ENCODE peak calls at places on chromosomes 1 and 21, in eight cellular contexts. R is left ventricle myocardium inferior, U is adrenal gland, E is Karpas-422, I is thoracic aorta, M is IMR-90, Y is endodermal cell, J is Panc1. P is an unnamed sample.
A peak's percentile ranks its signal among the peaks of the same experiment; 100 is the strongest.

GRCh38 chr1:24266398-24266941 is 52.7 kb upstream of the GRHL3 start:
- DNase-seq in M (peak; percentile 73), Y (peak; percentile 67), I (no peak), U (no peak), E (no peak), R (no peak), J (peak; percentile 30), P (no peak)

GRCh38 chr1:32394890-32395415 is 712 bp upstream of the BSDC1 start:
- DNase-seq in R (no peak), M (peak; percentile 25), Y (no peak), J (no peak), I (no peak), E (no peak), U (no peak), P (no peak)

GRCh38 chr1:150545486-150546032 is 3.6 kb upstream of the ADAMTSL4 start:
- DNase-seq in U (no peak), I (no peak), J (no peak), E (no peak), Y (peak; percentile 58), M (no peak), R (no peak), P (no peak)

GRCh38 chr1:192225713-192226112 is 67.5 kb downstream of the RGS18 start:
- DNase-seq in J (no peak), I (no peak), M (peak; percentile 86), Y (no peak), R (no peak), E (no peak), U (no peak), P (no peak)

GRCh38 chr1:213513006-213513405 is 462.0 kb downstream of the RPS6KC1 start:
- DNase-seq in U (no peak), I (no peak), E (no peak), J (no peak), M (no peak), Y (peak; percentile 69), R (no peak), P (no peak)

GRCh38 chr1:38125016-38125415 is 78.4 kb upstream of the POU3F1 start:
- DNase-seq in M (no peak), E (no peak), R (no peak), I (no peak), U (no peak), Y (peak; percentile 32), J (no peak), P (no peak)

GRCh38 chr1:26305667-26306289 is 658 bp downstream of the UBXN11 start:
- DNase-seq in J (no peak), U (no peak), Y (no peak), R (no peak), I (no peak), E (peak; percentile 82), M (no peak), P (no peak)

GRCh38 chr1:60280256-60280655 is 206.7 kb upstream of the C1orf87 start:
- DNase-seq in M (no peak), R (no peak), Y (no peak), I (no peak), J (no peak), U (no peak), E (no peak), P (peak; percentile 12)

GRCh38 chr1:65431111-65431705 is 10.7 kb downstream of the LEPR start:
- DNase-seq in E (peak; percentile 78), M (peak; percentile 55), Y (no peak), J (no peak), U (no peak), R (no peak), I (no peak), P (no peak)

GRCh38 chr21:44932366-44933181 is 7.3 kb upstream of the SLX9 start:
- DNase-seq in U (no peak), M (no peak), Y (peak; percentile 65), E (peak; percentile 83), I (no peak), R (peak; percentile 58), J (no peak), P (no peak)

GRCh38 chr1:154814106-154814505 is 56.0 kb downstream of the KCNN3 start:
- DNase-seq in U (no peak), J (no peak), M (no peak), I (no peak), Y (no peak), E (no peak), R (no peak), P (no peak)

GRCh38 chr21:44708213-44708865 is 3.0 kb downstream of the TSPEAR start:
- DNase-seq in J (no peak), Y (peak; percentile 73), M (no peak), I (no peak), R (no peak), E (no peak), U (no peak), P (peak; percentile 50)

GRCh38 chr1:192557841-192558595 is 17.6 kb upstream of the RGS1 start:
- DNase-seq in M (peak; percentile 66), Y (no peak), U (no peak), R (no peak), E (no peak), J (no peak), I (no peak), P (no peak)

GRCh38 chr1:14570514-14570913 is 28.0 kb upstream of the KAZN start:
- DNase-seq in R (no peak), M (peak; percentile 23), E (no peak), U (no peak), I (no peak), J (no peak), Y (no peak), P (no peak)

GRCh38 chr1:113170519-113170918 is 97.5 kb downstream of the LRIG2 start:
- DNase-seq in U (no peak), R (no peak), Y (no peak), I (no peak), M (no peak), J (no peak), E (no peak), P (no peak)

GRCh38 chr1:25425098-25426085 is 4.8 kb upstream of the RHCE start:
- DNase-seq in E (peak; percentile 26), M (peak; percentile 33), J (no peak), Y (no peak), U (no peak), R (no peak), I (no peak), P (no peak)

GRCh38 chr1:225449261-225449660 is 21.4 kb upstream of the LBR start:
- DNase-seq in U (no peak), R (no peak), Y (peak; percentile 28), M (no peak), J (no peak), E (no peak), I (no peak), P (no peak)

GRCh38 chr21:8989261-8989882 is 1532.0 kb upstream of the TPTE start:
- DNase-seq in R (no peak), E (peak; percentile 41), Y (no peak), M (no peak), J (peak; percentile 69), I (no peak), U (no peak), P (no peak)
- H3K9me3 ChIP-seq in R (peaks cover 14% of the 10 kb centered on the region), E (peaks cover 54% of the 10 kb centered on the region), Y (peaks cover 60% of the 10 kb centered on the region), M (peaks cover 47% of the 10 kb centered on the region), J (no peaks in the 10 kb centered on the region), I (no peaks in the 10 kb centered on the region), U (no peaks in the 10 kb centered on the region), P (peaks cover 9% of the 10 kb centered on the region)

DNA sequence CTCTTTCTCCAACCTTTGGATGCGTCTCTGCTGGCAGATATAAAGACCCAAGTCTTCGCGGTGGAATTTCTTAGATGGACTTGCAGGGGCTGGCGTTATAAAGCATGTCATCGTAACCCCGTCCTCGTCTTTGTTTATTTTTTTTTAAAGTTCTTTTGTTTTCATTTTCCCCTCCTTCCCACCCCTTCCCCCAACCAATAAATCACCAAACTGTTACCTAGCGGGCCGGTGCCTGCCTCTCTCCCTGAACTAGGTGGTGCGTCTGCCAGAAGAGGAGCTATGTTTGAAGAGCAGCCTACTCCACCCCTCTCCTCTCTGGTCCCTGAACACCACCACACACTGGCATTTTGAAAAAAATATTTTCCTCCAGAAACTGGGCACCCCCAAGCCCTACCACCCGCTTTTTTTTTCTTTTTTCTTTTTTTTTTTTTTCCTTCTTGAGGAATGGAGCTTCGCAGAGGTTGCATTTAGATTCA is at the start of gene CACNA1E:
- DNase-seq in R (no peak), U (no peak), J (no peak), Y (no peak), M (no peak), E (no peak), I (no peak), P (no peak)
- H3K4me3 ChIP-seq in R (peak within 1 kb of the TSS; percentile 35), U (no peak within 1 kb of the TSS), J (peak within 1 kb of the TSS; percentile 22), Y (peak within 1 kb of the TSS; percentile 82), M (no peak within 1 kb of the TSS), E (no peak within 1 kb of the TSS), I (peak within 1 kb of the TSS; percentile 28), P (no peak within 1 kb of the TSS)

DNA sequence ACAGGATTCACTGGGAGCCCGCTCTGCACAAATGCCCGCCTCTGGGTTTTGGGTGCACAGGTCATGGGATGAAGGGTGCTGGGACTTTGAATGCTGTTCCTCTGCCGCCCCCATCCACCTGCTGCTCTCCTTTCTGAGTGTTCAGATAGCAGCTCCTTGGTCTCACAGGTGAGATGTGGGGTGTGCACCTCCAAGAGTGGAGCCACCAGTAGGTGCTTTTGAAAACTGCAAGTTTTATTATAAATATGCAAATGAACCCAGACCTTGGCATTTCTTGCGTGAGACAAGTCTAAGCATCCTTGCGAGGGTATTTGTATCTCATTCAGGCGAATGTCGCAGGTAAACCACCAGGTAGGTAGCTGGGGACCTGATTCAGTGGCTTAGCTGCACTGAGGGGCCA is 30.2 kb downstream of the OBSCN start:
- DNase-seq in M (no peak), E (peak; percentile 57), J (no peak), Y (no peak), R (no peak), I (no peak), U (no peak), P (no peak)
- H3K9me3 ChIP-seq in M (peaks cover 23% of the 10 kb centered on the region), E (peaks cover 9% of the 10 kb centered on the region), J (peaks cover 19% of the 10 kb centered on the region), Y (peaks cover 66% of the 10 kb centered on the region), R (peaks cover 21% of the 10 kb centered on the region), I (peaks cover 7% of the 10 kb centered on the region), U (no peaks in the 10 kb centered on the region), P (no peaks in the 10 kb centered on the region)

GRCh38 chr1:21511579-21512522 is 2.6 kb downstream of the ALPL start:
- DNase-seq in M (peak; percentile 96), E (no peak), I (no peak), R (peak; percentile 62), U (peak; percentile 84), Y (no peak), J (no peak), P (peak; percentile 88)

GRCh38 chr1:21510113-21510493 is 880 bp downstream of the ALPL start:
- DNase-seq in Y (peak; percentile 90), I (no peak), E (no peak), M (no peak), J (no peak), U (no peak), R (no peak), P (peak; percentile 57)

GRCh38 chr1:21509351-21510112 is at the start of gene ALPL:
- DNase-seq in I (no peak), M (no peak), E (no peak), J (no peak), R (no peak), U (peak; percentile 39), Y (peak; percentile 84), P (peak; percentile 61)

GRCh38 chr1:21508580-21509350 is 458 bp upstream of the ALPL start:
- DNase-seq in Y (peak; percentile 97), R (peak; percentile 76), I (no peak), E (peak; percentile 89), M (peak; percentile 31), U (peak; percentile 84), J (no peak), P (peak; percentile 93)

GRCh38 chr1:21510885-21511578 is 1.8 kb downstream of the ALPL start:
- DNase-seq in U (no peak), R (no peak), E (peak; percentile 63), J (no peak), Y (no peak), M (no peak), I (no peak), P (no peak)
- H3K4me3 ChIP-seq in U (no peak overlapping the region), R (peak overlapping the region; percentile 64), E (no peak overlapping the region), J (no peak overlapping the region), Y (peak overlapping the region; percentile 80), M (no peak overlapping the region), I (no peak overlapping the region), P (no peak overlapping the region)

P was measured in right cardiac atrium.